ENCODE peak calls at places on chromosomes 12 and 14, in six cellular contexts. S is astrocyte of the cerebellum, X is endodermal cell, T is lower leg skin, M is AG10803, G is A549. L is an unnamed sample.

GRCh38 chr12:57213068-57213715 is 3.4 kb upstream of the NXPH4 start:
- DNase-seq in S (peak; percentile 57), X (peak; percentile 98), T (peak; percentile 88), M (peak; percentile 86), G (peak; percentile 94), L (peak; percentile 84)

GRCh38 chr12:97276198-97276580 is 186.4 kb upstream of the RMST start:
- DNase-seq in S (no peak), X (peak; percentile 84), T (no peak), M (no peak), G (no peak), L (no peak)

GRCh38 chr14:49966304-49966809 is 73.5 kb downstream of the ARF6 start:
- DNase-seq in S (no peak), X (peak; percentile 54), T (no peak), M (peak; percentile 74), G (peak; percentile 86), L (no peak)

GRCh38 chr14:95533391-95533821 is 1.4 kb upstream of the GLRX5 start:
- DNase-seq in S (no peak), X (peak; percentile 54), T (no peak), M (peak; percentile 57), G (no peak), L (no peak)

GRCh38 chr12:123139926-123140674 is 10.8 kb downstream of the PITPNM2 start:
- DNase-seq in S (no peak), X (peak; percentile 69), T (no peak), M (peak; percentile 40), G (no peak), L (no peak)

GRCh38 chr14:77347746-77348145 is 26.9 kb downstream of the GSTZ1 start:
- DNase-seq in S (no peak), X (no peak), T (no peak), M (no peak), G (no peak), L (no peak)

GRCh38 chr14:63487724-63488123 is 55.5 kb downstream of the PPP2R5E start:
- DNase-seq in S (no peak), X (no peak), T (no peak), M (no peak), G (no peak), L (no peak)

GRCh38 chr14:104634031-104634760 is 29.6 kb upstream of the TMEM179 start:
- DNase-seq in S (no peak), X (no peak), T (no peak), M (no peak), G (no peak), L (no peak)

GRCh38 chr12:106248177-106248848 is 493 bp upstream of the CKAP4 start:
- DNase-seq in S (no peak), X (peak; percentile 86), T (peak; percentile 62), M (peak; percentile 77), G (peak; percentile 67), L (peak; percentile 52)

GRCh38 chr12:77152623-77153193 is 87.3 kb upstream of the E2F7 start:
- DNase-seq in S (peak; percentile 51), X (peak; percentile 50), T (no peak), M (peak; percentile 63), G (no peak), L (peak; percentile 10)

GRCh38 chr12:56723889-56724659 is 1.0 kb downstream of the NACA start:
- DNase-seq in S (peak; percentile 60), X (peak; percentile 59), T (peak; percentile 91), M (peak; percentile 87), G (no peak), L (peak; percentile 46)

GRCh38 chr12:57451233-57451778 is 3.8 kb upstream of the INHBE start:
- DNase-seq in S (no peak), X (no peak), T (no peak), M (peak; percentile 31), G (no peak), L (no peak)

GRCh38 chr12:14695685-14696084 is 714 bp downstream of the GUCY2C start:
- DNase-seq in S (no peak), X (no peak), T (no peak), M (no peak), G (no peak), L (no peak)

GRCh38 chr14:95437715-95438114 is 78.7 kb downstream of the SYNE3 start:
- DNase-seq in S (no peak), X (no peak), T (no peak), M (no peak), G (no peak), L (no peak)

GRCh38 chr12:106138646-106139421 is at the start of gene NUAK1:
- DNase-seq in S (no peak), X (peak; percentile 94), T (peak; percentile 37), M (peak; percentile 82), G (peak; percentile 66), L (peak; percentile 20)

GRCh38 chr12:79988368-79988767 is 53.5 kb upstream of the PPP1R12A start:
- DNase-seq in S (no peak), X (no peak), T (no peak), M (peak; percentile 43), G (no peak), L (no peak)

GRCh38 chr12:53803194-53803593 is 51.4 kb upstream of the CISTR start:
- DNase-seq in S (no peak), X (no peak), T (no peak), M (no peak), G (no peak), L (no peak)

GRCh38 chr12:71130670-71131069 is 27.1 kb downstream of the TSPAN8 start:
- DNase-seq in S (no peak), X (no peak), T (no peak), M (no peak), G (no peak), L (no peak)

GRCh38 chr14:23364604-23365352 is at the start of gene EFS:
- DNase-seq in S (no peak), X (no peak), T (peak; percentile 41), M (peak; percentile 38), G (no peak), L (no peak)

GRCh38 chr14:53190938-53191337 is 37.8 kb upstream of the DDHD1 start:
- DNase-seq in S (no peak), X (no peak), T (no peak), M (no peak), G (no peak), L (no peak)

GRCh38 chr12:108788076-108788782 is 56.9 kb upstream of the CORO1C start:
- DNase-seq in S (no peak), X (no peak), T (no peak), M (no peak), G (no peak), L (no peak)

GRCh38 chr14:91294153-91294552 is 49.6 kb upstream of the GPR68 start:
- DNase-seq in S (no peak), X (no peak), T (no peak), M (no peak), G (no peak), L (no peak)

GRCh38 chr12:3553681-3554546 is 62.9 kb downstream of the PRMT8 start:
- DNase-seq in S (no peak), X (peak; percentile 83), T (no peak), M (no peak), G (no peak), L (no peak)

GRCh38 chr14:100656996-100657395 is 69.7 kb upstream of the DLK1 start:
- DNase-seq in S (no peak), X (no peak), T (no peak), M (no peak), G (no peak), L (no peak)

GRCh38 chr14:104664588-104664987 is 24.8 kb upstream of the INF2 start:
- DNase-seq in S (no peak), X (peak; percentile 42), T (no peak), M (no peak), G (no peak), L (no peak)

GRCh38 chr12:88579941-88580871 is at the start of gene KITLG:
- DNase-seq in S (peak; percentile 65), X (peak; percentile 97), T (peak; percentile 76), M (peak; percentile 85), G (peak; percentile 80), L (peak; percentile 76)
- TF ChIP-seq CTCF in S (peak; percentile 37), X (peak; percentile 34), T (no peak), M (peak; percentile 48), G (peak; percentile 49), L (peak; percentile 55)

DNA sequence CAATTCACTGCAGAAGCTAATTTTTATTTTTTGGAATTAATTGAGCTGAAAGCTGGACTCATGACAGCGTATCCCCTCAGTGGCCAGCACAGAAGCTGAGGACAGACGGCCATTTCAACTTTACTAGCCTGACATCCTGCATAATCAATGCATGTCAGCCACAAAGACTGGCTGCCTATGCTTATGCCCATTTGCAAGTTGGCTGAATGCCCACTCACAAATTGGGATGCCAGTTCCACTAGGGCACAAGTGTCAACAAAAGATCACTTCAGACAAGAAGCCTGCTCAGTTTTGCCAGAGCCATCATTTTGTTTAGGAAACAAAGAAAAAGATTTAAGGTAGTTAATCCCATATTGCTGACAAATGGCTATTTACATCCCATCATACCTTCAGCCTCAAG is 417.6 kb downstream of the NOVA1 start:
- DNase-seq in S (no peak), X (no peak), T (no peak), M (no peak), G (no peak), L (no peak)
- TF ChIP-seq CTCF in S (no peak), X (no peak), T (no peak), M (no peak), G (no peak), L (no peak)

GRCh38 chr14:103541944-103542544 is 13.0 kb downstream of the TRMT61A start:
- DNase-seq in S (no peak), X (no peak), T (no peak), M (no peak), G (no peak), L (no peak)
- TF ChIP-seq CTCF in S (no peak), X (peak; percentile 22), T (no peak), M (peak; percentile 8), G (no peak), L (no peak)

GRCh38 chr12:129909051-129910020 is 5.5 kb upstream of the TMEM132D start:
- DNase-seq in S (no peak), X (peak; percentile 40), T (no peak), M (no peak), G (no peak), L (no peak)

GRCh38 chr12:129911437-129912049 is 7.7 kb upstream of the TMEM132D start:
- DNase-seq in S (peak; percentile 39), X (peak; percentile 93), T (no peak), M (peak; percentile 21), G (peak; percentile 43), L (peak; percentile 48)
- TF ChIP-seq CTCF in S (peak; percentile 89), X (peak; percentile 95), T (no peak), M (peak; percentile 59), G (peak; percentile 55), L (peak; percentile 19)

GRCh38 chr12:32497864-32498263 is 98.5 kb downstream of the FGD4 start:
- DNase-seq in S (no peak), X (no peak), T (no peak), M (no peak), G (no peak), L (no peak)

GRCh38 chr12:32502693-32503510 is 103.5 kb downstream of the FGD4 start:
- DNase-seq in S (no peak), X (no peak), T (peak; percentile 64), M (peak; percentile 91), G (no peak), L (no peak)

GRCh38 chr12:32496946-32497345 is 97.6 kb downstream of the FGD4 start:
- DNase-seq in S (no peak), X (no peak), T (no peak), M (no peak), G (no peak), L (no peak)

GRCh38 chr12:32501835-32502333 is 102.5 kb downstream of the FGD4 start:
- DNase-seq in S (peak; percentile 51), X (peak; percentile 95), T (peak; percentile 66), M (peak; percentile 82), G (no peak), L (peak; percentile 32)

GRCh38 chr12:32499048-32499447 is 99.7 kb downstream of the FGD4 start:
- DNase-seq in S (no peak), X (no peak), T (no peak), M (no peak), G (no peak), L (no peak)
- TF ChIP-seq CTCF in S (no peak), X (no peak), T (no peak), M (no peak), G (no peak), L (no peak)

GRCh38 chr12:169528-170360 is 44.2 kb downstream of the SLC6A12 start:
- DNase-seq in S (no peak), X (no peak), T (no peak), M (no peak), G (no peak), L (no peak)
- TF ChIP-seq CTCF in S (peak; percentile 13), X (peak; percentile 75), T (no peak), M (no peak), G (no peak), L (no peak)